ENCODE peak calls at places on chromosomes 2 and 18, in six cellular contexts. Y, D, Q, R, T and B are unnamed samples.

GRCh38 chr2:173134703-173135102 is 59.1 kb downstream of the MAP3K20 start:
- DNase-seq in T (no peak), R (no peak), Y (peak; percentile 53), Q (no peak), D (no peak), B (no peak)

GRCh38 chr2:99926986-99927385 is 215.4 kb downstream of the AFF3 start:
- DNase-seq in T (no peak), Y (peak; percentile 28), Q (no peak), R (no peak), D (no peak), B (no peak)

GRCh38 chr2:143068094-143068890 is 60.9 kb upstream of the ARHGAP15 start:
- DNase-seq in D (no peak), Q (no peak), Y (no peak), T (no peak), R (no peak), B (no peak)

GRCh38 chr2:219254590-219255219 is 987 bp upstream of the TUBA4A start:
- DNase-seq in R (no peak), T (no peak), D (peak; percentile 34), Q (no peak), Y (no peak), B (no peak)

GRCh38 chr2:174833737-174834136 is 69.5 kb upstream of the CHRNA1 start:
- DNase-seq in Y (peak; percentile 86), Q (no peak), D (no peak), R (no peak), T (no peak), B (no peak)

GRCh38 chr2:124804014-124804940 is 779.2 kb downstream of the CNTNAP5 start:
- DNase-seq in D (no peak), Q (no peak), T (no peak), Y (peak; percentile 8), R (peak; percentile 9), B (no peak)

GRCh38 chr18:57561728-57562423 is 24.6 kb downstream of the FECH start:
- DNase-seq in Y (peak; percentile 42), Q (peak; percentile 37), R (peak; percentile 47), T (peak; percentile 67), D (no peak), B (no peak)

GRCh38 chr2:19209575-19210341 is 148.7 kb downstream of the OSR1 start:
- DNase-seq in R (no peak), D (no peak), Q (no peak), T (no peak), Y (no peak), B (no peak)

GRCh38 chr2:220043993-220044335 is 416.5 kb downstream of the SLC4A3 start:
- DNase-seq in R (no peak), Q (no peak), D (no peak), T (no peak), Y (no peak), B (no peak)

GRCh38 chr2:179965291-179965690 is 41.8 kb downstream of the CWC22 start:
- DNase-seq in R (no peak), T (no peak), Y (no peak), D (no peak), Q (no peak), B (no peak)

GRCh38 chr2:109129921-109130725 is 1.1 kb downstream of the SH3RF3 start:
- DNase-seq in T (peak; percentile 53), Q (no peak), D (peak; percentile 19), R (peak; percentile 30), Y (peak; percentile 50), B (no peak)

GRCh38 chr2:105812180-105813044 is 67.7 kb downstream of the NCK2 start:
- DNase-seq in D (no peak), Q (peak; percentile 33), R (no peak), Y (peak; percentile 83), T (peak; percentile 46), B (no peak)

GRCh38 chr2:109257653-109258052 is 128.6 kb downstream of the SH3RF3 start:
- DNase-seq in T (no peak), Y (no peak), D (no peak), Q (no peak), R (no peak), B (no peak)

GRCh38 chr2:46210063-46210462 is 87.1 kb upstream of the EPAS1 start:
- DNase-seq in R (no peak), Y (no peak), T (no peak), D (no peak), Q (no peak), B (no peak)

GRCh38 chr2:160479269-160479668 is 14.3 kb downstream of the RBMS1 start:
- DNase-seq in Q (no peak), Y (no peak), T (no peak), R (no peak), D (no peak), B (no peak)

GRCh38 chr18:10351858-10352257 is 102.6 kb upstream of the APCDD1 start:
- DNase-seq in Q (no peak), T (no peak), D (no peak), Y (no peak), R (no peak), B (no peak)

GRCh38 chr2:27442981-27443323 is 771 bp downstream of the KRTCAP3 start:
- DNase-seq in T (peak; percentile 49), R (no peak), Y (no peak), D (no peak), Q (no peak), B (peak; percentile 65)

GRCh38 chr2:102737435-102737834 is 24.4 kb upstream of the TMEM182 start:
- DNase-seq in Y (no peak), T (no peak), Q (no peak), D (no peak), R (no peak), B (no peak)

GRCh38 chr2:223588251-223588650 is 13.9 kb downstream of the SCG2 start:
- DNase-seq in Q (no peak), T (no peak), R (no peak), Y (no peak), D (no peak), B (no peak)

GRCh38 chr2:52416340-52416739 is 1351.3 kb upstream of the CHAC2 start:
- DNase-seq in D (no peak), R (no peak), T (no peak), Q (no peak), Y (no peak), B (no peak)

GRCh38 chr2:29810956-29811355 is 110.4 kb downstream of the ALK start:
- DNase-seq in Y (no peak), R (peak; percentile 12), Q (no peak), T (no peak), D (no peak), B (no peak)

GRCh38 chr18:69250305-69251151 is 150.2 kb upstream of the DOK6 start:
- DNase-seq in T (no peak), Q (no peak), D (no peak), Y (no peak), R (no peak), B (no peak)

GRCh38 chr2:191643425-191643824 is 34.5 kb upstream of the NABP1 start:
- DNase-seq in R (peak; percentile 3), Y (no peak), D (no peak), Q (no peak), T (no peak), B (no peak)

GRCh38 chr2:147660680-147661079 is 184.1 kb upstream of the ACVR2A start:
- DNase-seq in Q (no peak), R (no peak), D (no peak), T (no peak), Y (no peak), B (no peak)

GRCh38 chr2:120820263-120820884 is 84.7 kb downstream of the GLI2 start:
- DNase-seq in Y (peak; percentile 87), T (no peak), R (peak; percentile 60), Q (no peak), D (no peak), B (no peak)

GRCh38 chr2:239985356-239985755 is 39.8 kb downstream of the NDUFA10 start:
- DNase-seq in Q (no peak), D (no peak), R (no peak), T (no peak), Y (peak; percentile 12), B (no peak)

GRCh38 chr18:5630766-5631413 is 87.1 kb upstream of the EPB41L3 start:
- DNase-seq in T (no peak), Q (no peak), Y (peak; percentile 39), R (no peak), D (no peak), B (no peak)

GRCh38 chr2:147499785-147500184 is 345.0 kb upstream of the ACVR2A start:
- DNase-seq in T (no peak), R (no peak), Q (no peak), Y (no peak), D (no peak), B (no peak)

GRCh38 chr2:38010995-38011394 is 65.0 kb downstream of the CYP1B1 start:
- DNase-seq in R (no peak), T (no peak), Q (no peak), Y (no peak), D (no peak), B (no peak)

GRCh38 chr18:35172009-35172408 is 68.8 kb upstream of the ZNF397 start:
- DNase-seq in R (no peak), Y (no peak), T (no peak), D (no peak), Q (no peak), B (no peak)

GRCh38 chr2:67389286-67389685 is 7.8 kb upstream of the ETAA1 start:
- DNase-seq in Q (no peak), T (no peak), Y (peak; percentile 36), R (no peak), D (no peak), B (no peak)

GRCh38 chr2:24721470-24721869 is 71.7 kb downstream of the PTRHD1 start:
- DNase-seq in T (no peak), D (no peak), Y (peak; percentile 86), R (no peak), Q (peak; percentile 85), B (peak; percentile 69)

GRCh38 chr2:15562354-15563031 is 1.4 kb upstream of the NBAS start:
- DNase-seq in R (no peak), T (no peak), Y (no peak), D (no peak), Q (no peak), B (no peak)

GRCh38 chr2:231348703-231349373 is 46.7 kb upstream of the B3GNT7 start:
- DNase-seq in Q (no peak), D (no peak), T (no peak), R (no peak), Y (peak; percentile 46), B (no peak)